ENCODE peak calls at places on chromosomes 16 and 17, in four cellular contexts. One of them, this sample, is unnamed.

GRCh38 chr17:49523706-49524472 is 28.8 kb downstream of the NGFR start:
- DNase-seq in RWPE2: peak
- DNase-seq in adrenal gland: no peak
- DNase-seq in tibial artery: no peak
- DNase-seq in this sample: no peak

GRCh38 chr17:78289802-78290363 is 58.5 kb downstream of the TMEM235 start:
- DNase-seq in RWPE2: peak
- DNase-seq in adrenal gland: peak
- DNase-seq in tibial artery: peak
- DNase-seq in this sample: peak

GRCh38 chr16:69725480-69726312 is 664 bp downstream of the NQO1 start:
- DNase-seq in RWPE2: no peak
- DNase-seq in adrenal gland: no peak
- DNase-seq in tibial artery: no peak
- DNase-seq in this sample: no peak

GRCh38 chr17:38603786-38604478 is 1.8 kb downstream of the SRCIN1 start:
- DNase-seq in RWPE2: no peak
- DNase-seq in adrenal gland: no peak
- DNase-seq in tibial artery: no peak
- DNase-seq in this sample: no peak

GRCh38 chr16:75029854-75030253 is 31.0 kb downstream of the ZNRF1 start:
- DNase-seq in RWPE2: no peak
- DNase-seq in adrenal gland: no peak
- DNase-seq in tibial artery: no peak
- DNase-seq in this sample: no peak

GRCh38 chr16:1029259-1029545 is 43.3 kb upstream of the SSTR5 start:
- DNase-seq in RWPE2: no peak
- DNase-seq in adrenal gland: no peak
- DNase-seq in tibial artery: no peak
- DNase-seq in this sample: no peak

GRCh38 chr16:68187505-68187904 is 48.4 kb downstream of the ESRP2 start:
- DNase-seq in RWPE2: no peak
- DNase-seq in adrenal gland: no peak
- DNase-seq in tibial artery: no peak
- DNase-seq in this sample: no peak

GRCh38 chr17:75317671-75318070 is 28.4 kb upstream of the SLC25A19 start:
- DNase-seq in RWPE2: no peak
- DNase-seq in adrenal gland: peak
- DNase-seq in tibial artery: no peak
- DNase-seq in this sample: no peak

GRCh38 chr16:86215979-86216585 is 294.2 kb upstream of the FOXF1 start:
- DNase-seq in RWPE2: peak
- DNase-seq in adrenal gland: peak
- DNase-seq in tibial artery: no peak
- DNase-seq in this sample: no peak

GRCh38 chr17:7229504-7229903 is 4.8 kb downstream of the DVL2 start:
- DNase-seq in RWPE2: no peak
- DNase-seq in adrenal gland: no peak
- DNase-seq in tibial artery: no peak
- DNase-seq in this sample: no peak

GRCh38 chr17:30378191-30378796 is 433 bp upstream of the CPD start:
- DNase-seq in RWPE2: no peak
- DNase-seq in adrenal gland: peak
- DNase-seq in tibial artery: no peak
- DNase-seq in this sample: peak

GRCh38 chr17:78641666-78642065 is 64.5 kb upstream of the DNAH17 start:
- DNase-seq in RWPE2: no peak
- DNase-seq in adrenal gland: no peak
- DNase-seq in tibial artery: no peak
- DNase-seq in this sample: no peak

GRCh38 chr16:12898556-12898955 is 2.8 kb upstream of the SHISA9 start:
- DNase-seq in RWPE2: no peak
- DNase-seq in adrenal gland: no peak
- DNase-seq in tibial artery: no peak
- DNase-seq in this sample: no peak

GRCh38 chr16:68084504-68085258 is 489 bp upstream of the NFATC3 start:
- DNase-seq in RWPE2: no peak
- DNase-seq in adrenal gland: peak
- DNase-seq in tibial artery: peak
- DNase-seq in this sample: peak

GRCh38 chr16:81937305-81938038 is 73.8 kb downstream of the SDR42E1 start:
- DNase-seq in RWPE2: no peak
- DNase-seq in adrenal gland: peak
- DNase-seq in tibial artery: no peak
- DNase-seq in this sample: no peak

GRCh38 chr17:55345132-55345531 is 76.5 kb downstream of the MMD start:
- DNase-seq in RWPE2: no peak
- DNase-seq in adrenal gland: no peak
- DNase-seq in tibial artery: no peak
- DNase-seq in this sample: no peak

GRCh38 chr16:76741623-76742022 is 449.4 kb upstream of the MON1B start:
- DNase-seq in RWPE2: no peak
- DNase-seq in adrenal gland: no peak
- DNase-seq in tibial artery: no peak
- DNase-seq in this sample: no peak

GRCh38 chr16:73504591-73504990 is 456.7 kb upstream of the ZFHX3 start:
- DNase-seq in RWPE2: no peak
- DNase-seq in adrenal gland: no peak
- DNase-seq in tibial artery: no peak
- DNase-seq in this sample: no peak
- H3K27ac ChIP-seq in RWPE2: no peak
- H3K27ac ChIP-seq in adrenal gland: no peak
- H3K27ac ChIP-seq in tibial artery: no peak
- H3K27ac ChIP-seq in this sample: no peak

GRCh38 chr17:81608605-81609004 is 28.3 kb downstream of the NPLOC4 start:
- DNase-seq in RWPE2: no peak
- DNase-seq in adrenal gland: no peak
- DNase-seq in tibial artery: no peak
- DNase-seq in this sample: no peak
- H3K27ac ChIP-seq in RWPE2: no peak
- H3K27ac ChIP-seq in adrenal gland: no peak
- H3K27ac ChIP-seq in tibial artery: no peak
- H3K27ac ChIP-seq in this sample: no peak

GRCh38 chr17:43634681-43635125 is 27.0 kb downstream of the MEOX1 start:
- DNase-seq in RWPE2: no peak
- DNase-seq in adrenal gland: no peak
- DNase-seq in tibial artery: no peak
- DNase-seq in this sample: no peak
- H3K27ac ChIP-seq in RWPE2: no peak
- H3K27ac ChIP-seq in adrenal gland: no peak
- H3K27ac ChIP-seq in tibial artery: no peak
- H3K27ac ChIP-seq in this sample: no peak

GRCh38 chr16:85151603-85152413 is 39.5 kb upstream of the CIBAR2 start:
- DNase-seq in RWPE2: peak
- DNase-seq in adrenal gland: peak
- DNase-seq in tibial artery: peak
- DNase-seq in this sample: peak

GRCh38 chr16:85153656-85154091 is 41.4 kb upstream of the CIBAR2 start:
- DNase-seq in RWPE2: no peak
- DNase-seq in adrenal gland: no peak
- DNase-seq in tibial artery: peak
- DNase-seq in this sample: no peak

GRCh38 chr16:85151079-85151602 is 38.9 kb upstream of the CIBAR2 start:
- DNase-seq in RWPE2: no peak
- DNase-seq in adrenal gland: no peak
- DNase-seq in tibial artery: no peak
- DNase-seq in this sample: no peak

GRCh38 chr16:85153046-85153445 is 40.8 kb upstream of the CIBAR2 start:
- DNase-seq in RWPE2: no peak
- DNase-seq in adrenal gland: no peak
- DNase-seq in tibial artery: no peak
- DNase-seq in this sample: no peak

GRCh38 chr16:85152414-85153030 is 40.2 kb upstream of the CIBAR2 start:
- DNase-seq in RWPE2: peak
- DNase-seq in adrenal gland: no peak
- DNase-seq in tibial artery: no peak
- DNase-seq in this sample: no peak
- H3K27ac ChIP-seq in RWPE2: peak
- H3K27ac ChIP-seq in adrenal gland: peak
- H3K27ac ChIP-seq in tibial artery: peak
- H3K27ac ChIP-seq in this sample: no peak

DNA sequence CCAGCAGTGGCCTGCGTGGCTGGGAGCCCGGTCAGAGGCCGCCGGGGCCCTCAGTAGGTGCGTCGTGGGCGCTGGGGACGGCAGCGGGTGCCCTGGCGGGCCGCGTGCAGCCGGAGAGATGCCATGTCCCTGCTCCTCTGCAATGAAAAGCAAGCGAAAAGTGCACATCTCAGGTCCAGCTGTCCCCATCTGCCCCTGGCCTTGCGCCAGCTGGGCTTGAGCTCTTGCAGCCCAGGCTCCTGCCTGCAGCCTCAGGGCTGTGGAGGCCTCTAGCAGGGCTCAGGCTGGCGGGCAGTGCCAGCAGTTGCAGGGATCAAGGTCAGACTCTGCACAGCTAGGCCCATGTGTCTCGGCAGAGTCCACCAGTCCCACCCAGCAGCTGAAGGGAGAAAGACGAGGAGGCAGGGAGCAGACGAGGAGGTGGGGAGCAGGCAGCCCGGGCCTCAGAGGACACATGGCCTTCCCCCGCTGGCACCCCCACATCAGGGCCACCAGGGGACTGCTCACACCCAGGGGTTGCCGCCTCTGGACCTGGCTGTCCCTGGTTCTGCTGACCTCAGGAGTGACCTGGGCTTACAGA is 11.2 kb downstream of the SLC16A3 start:
- DNase-seq in RWPE2: no peak
- DNase-seq in adrenal gland: peak
- DNase-seq in tibial artery: no peak
- DNase-seq in this sample: peak
- H3K27ac ChIP-seq in RWPE2: peak
- H3K27ac ChIP-seq in adrenal gland: peak
- H3K27ac ChIP-seq in tibial artery: peak
- H3K27ac ChIP-seq in this sample: no peak

GRCh38 chr17:10556301-10557005 is 7.0 kb upstream of the MYH2 start:
- DNase-seq in RWPE2: no peak
- DNase-seq in adrenal gland: no peak
- DNase-seq in tibial artery: no peak
- DNase-seq in this sample: no peak
- H3K27ac ChIP-seq in RWPE2: no peak
- H3K27ac ChIP-seq in adrenal gland: no peak
- H3K27ac ChIP-seq in tibial artery: no peak
- H3K27ac ChIP-seq in this sample: no peak

This sample was measured in caudate nucleus.